ENCODE peak calls at places on chromosomes 7 and 10, in four cellular contexts. X is SK-N-SH, M is psoas muscle, J is astrocyte. N is an unnamed sample.

GRCh38 chr10:97915761-97916160 is 66.1 kb downstream of the GOLGA7B start:
- DNase-seq in X (no peak), M (no peak), J (no peak), N (no peak)

GRCh38 chr10:36465604-36466379 is 659.6 kb upstream of the ANKRD30A start:
- DNase-seq in X (no peak), M (no peak), J (no peak), N (no peak)

GRCh38 chr10:94500063-94500462 is 45.5 kb upstream of the HELLS start:
- DNase-seq in X (peak; percentile 15), M (no peak), J (no peak), N (no peak)

GRCh38 chr7:125090596-125090995 is 161.0 kb upstream of the POT1 start:
- DNase-seq in X (no peak), M (no peak), J (no peak), N (no peak)

GRCh38 chr7:67438174-67438837 is 441.7 kb downstream of the TYW1 start:
- DNase-seq in X (no peak), M (no peak), J (no peak), N (no peak)

GRCh38 chr10:29915116-29915785 is 144.1 kb downstream of the JCAD start:
- DNase-seq in X (no peak), M (no peak), J (peak; percentile 34), N (no peak)

GRCh38 chr7:105245398-105246099 is 143.2 kb downstream of the SRPK2 start:
- DNase-seq in X (peak; percentile 62), M (no peak), J (no peak), N (no peak)

GRCh38 chr10:19531324-19531723 is 284.9 kb upstream of the PLXDC2 start:
- DNase-seq in X (no peak), M (no peak), J (no peak), N (no peak)

GRCh38 chr7:139734395-139734794 is 43.4 kb downstream of the HIPK2 start:
- DNase-seq in X (no peak), M (no peak), J (peak; percentile 89), N (no peak)

GRCh38 chr10:30691601-30692015 is 62.1 kb upstream of the LYZL2 start:
- DNase-seq in X (no peak), M (no peak), J (peak; percentile 93), N (no peak)

GRCh38 chr10:113644185-113645120 is 19.4 kb downstream of the NRAP start:
- DNase-seq in X (no peak), M (no peak), J (peak; percentile 82), N (no peak)

GRCh38 chr10:62050941-62051433 is 149.5 kb downstream of the ARID5B start:
- DNase-seq in X (no peak), M (peak; percentile 67), J (peak; percentile 96), N (peak; percentile 92)

GRCh38 chr10:48251525-48252353 is 22.8 kb downstream of the FRMPD2 start:
- DNase-seq in X (no peak), M (no peak), J (no peak), N (no peak)

GRCh38 chr7:104584620-104585019 is 256.2 kb downstream of the LHFPL3 start:
- DNase-seq in X (no peak), M (no peak), J (no peak), N (no peak)

GRCh38 chr10:5710854-5711253 is 26.2 kb downstream of the TASOR2 start:
- DNase-seq in X (no peak), M (no peak), J (no peak), N (no peak)

GRCh38 chr10:91194497-91195179 is 25.8 kb upstream of the PCGF5 start:
- DNase-seq in X (no peak), M (no peak), J (peak; percentile 66), N (no peak)

GRCh38 chr7:114298011-114298410 is 116.6 kb upstream of the FOXP2 start:
- DNase-seq in X (no peak), M (no peak), J (no peak), N (no peak)

GRCh38 chr7:74482629-74483401 is 29.1 kb downstream of the GTF2IRD1 start:
- DNase-seq in X (no peak), M (peak; percentile 48), J (peak; percentile 99), N (no peak)

GRCh38 chr7:92221766-92222165 is 23.9 kb downstream of the KRIT1 start:
- DNase-seq in X (no peak), M (no peak), J (no peak), N (no peak)

GRCh38 chr10:123194056-123194455 is 39.9 kb downstream of the BUB3 start:
- DNase-seq in X (no peak), M (no peak), J (no peak), N (no peak)

GRCh38 chr10:114996542-114996941 is 58.5 kb downstream of the TRUB1 start:
- DNase-seq in X (no peak), M (no peak), J (peak; percentile 69), N (no peak)

GRCh38 chr10:52805414-52806285 is 33.1 kb upstream of the MBL2 start:
- DNase-seq in X (no peak), M (no peak), J (no peak), N (no peak)

GRCh38 chr7:11726251-11727155 is 105.5 kb downstream of the THSD7A start:
- DNase-seq in X (peak; percentile 33), M (peak; percentile 20), J (peak; percentile 82), N (no peak)

GRCh38 chr10:14684363-14684762 is 90.3 kb downstream of the FAM107B start:
- DNase-seq in X (no peak), M (no peak), J (no peak), N (no peak)

GRCh38 chr7:4641091-4641666 is 40.9 kb upstream of the FOXK1 start:
- DNase-seq in X (no peak), M (no peak), J (no peak), N (no peak)

GRCh38 chr7:29684787-29685650 is 121.3 kb upstream of the WIPF3 start:
- DNase-seq in X (peak; percentile 88), M (peak; percentile 85), J (peak; percentile 60), N (peak; percentile 83)

GRCh38 chr7:102215706-102216105 is 71.0 kb upstream of the SH2B2 start:
- DNase-seq in X (peak; percentile 62), M (no peak), J (no peak), N (no peak)

GRCh38 chr10:7258948-7259523 is 151.8 kb downstream of the SFMBT2 start:
- DNase-seq in X (peak; percentile 41), M (no peak), J (peak; percentile 52), N (no peak)

GRCh38 chr7:72403677-72404076 is 8.5 kb downstream of the CALN1 start:
- DNase-seq in X (no peak), M (no peak), J (no peak), N (no peak)
- H3K9me3 ChIP-seq in X (no peaks in the 10 kb centered on the region), M (no peaks in the 10 kb centered on the region), J (peaks cover 4% of the 10 kb centered on the region), N (no peaks in the 10 kb centered on the region)

GRCh38 chr10:70683601-70684329 is 11.5 kb downstream of the ADAMTS14 start:
- DNase-seq in X (no peak), M (no peak), J (no peak), N (no peak)

GRCh38 chr10:70684374-70684773 is 12.1 kb downstream of the ADAMTS14 start:
- DNase-seq in X (no peak), M (no peak), J (no peak), N (no peak)

GRCh38 chr10:70682920-70683600 is 10.8 kb downstream of the ADAMTS14 start:
- DNase-seq in X (no peak), M (no peak), J (no peak), N (no peak)

GRCh38 chr10:70685461-70685911 is 13.2 kb downstream of the ADAMTS14 start:
- DNase-seq in X (no peak), M (no peak), J (no peak), N (no peak)

GRCh38 chr10:70684841-70685457 is 12.6 kb downstream of the ADAMTS14 start:
- DNase-seq in X (no peak), M (no peak), J (no peak), N (no peak)
- TF ChIP-seq CTCF in X (no peak), M (no peak), J (no peak), N (no peak)

GRCh38 chr7:32059289-32060045 is 10.7 kb downstream of the PDE1C start:
- DNase-seq in X (no peak), M (no peak), J (peak; percentile 83), N (no peak)
- H3K4me3 ChIP-seq in X (peak overlapping the region; percentile 27), M (no peak overlapping the region), J (peak overlapping the region; percentile 41), N (no peak overlapping the region)

DNA sequence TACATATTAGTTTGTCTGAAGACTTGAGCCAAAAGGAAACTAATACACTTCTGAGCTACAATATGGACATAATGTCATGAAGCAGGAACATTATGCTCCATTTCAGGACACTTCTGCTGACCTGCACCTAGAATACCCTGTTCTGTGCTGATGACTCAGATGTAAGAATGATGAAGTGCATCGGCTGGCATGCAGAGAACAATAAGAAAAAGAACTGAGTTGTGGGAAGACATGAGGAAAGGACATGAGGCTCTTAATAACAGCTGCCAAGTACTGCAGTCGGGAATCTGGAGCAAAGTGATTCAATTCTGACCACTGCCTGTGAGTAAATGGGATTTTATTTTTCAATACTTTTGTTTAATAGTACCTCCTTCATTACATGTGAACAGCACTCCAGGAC is 192.9 kb upstream of the VSTM2A start:
- DNase-seq in X (no peak), M (no peak), J (peak; percentile 1), N (no peak)
- H3K9me3 ChIP-seq in X (no peaks in the 10 kb centered on the region), M (no peaks in the 10 kb centered on the region), J (no peaks in the 10 kb centered on the region), N (no peaks in the 10 kb centered on the region)

DNA sequence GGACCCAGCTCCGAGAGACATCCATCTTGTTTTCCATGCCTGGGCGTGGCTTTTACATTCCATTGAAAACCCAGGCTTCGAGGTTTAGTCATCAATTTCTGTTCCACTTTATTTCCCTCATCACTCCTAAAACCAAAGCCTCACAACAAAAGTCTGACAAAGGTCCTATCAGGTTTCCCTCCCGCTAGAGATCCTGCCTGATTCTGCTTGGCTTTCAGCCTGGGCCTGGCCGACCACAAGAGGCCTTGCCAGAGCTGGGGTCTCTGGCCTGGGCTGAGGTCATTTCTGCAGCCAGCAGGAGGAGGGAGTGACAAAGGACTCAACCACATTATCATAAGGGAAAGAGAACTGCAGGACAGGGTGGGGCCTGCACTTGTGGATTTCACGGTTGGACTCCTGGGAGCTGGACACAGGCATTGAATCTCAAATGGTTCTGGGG is 167.0 kb downstream of the FANK1 start:
- DNase-seq in X (no peak), M (no peak), J (peak; percentile 97), N (no peak)
- TF ChIP-seq CTCF in X (peak; percentile 15), M (no peak), J (no peak), N (no peak)

N was measured in ascending aorta.